ENCODE peak calls at places on chromosomes 2 and 18, in eight cellular contexts. A is tibial artery, K is foreskin fibroblast, V is OCI-LY7, F is endothelial cell, H is A549, U is cardiac fibroblast, C is upper lobe of right lung. P is an unnamed sample.

GRCh38 chr2:220147186-220147585 is 519.8 kb downstream of the SLC4A3 start:
- DNase-seq in A (no peak), K (peak), V (no peak), F (no peak), H (no peak), U (peak), C (no peak), P (no peak)

GRCh38 chr18:2657043-2657512 is 1.6 kb downstream of the SMCHD1 start:
- DNase-seq in A (no peak), K (no peak), V (no peak), F (no peak), H (no peak), U (peak), C (no peak), P (no peak)

GRCh38 chr18:7038330-7038846 is 79.2 kb downstream of the LAMA1 start:
- DNase-seq in A (peak), K (peak), V (peak), F (peak), H (peak), U (peak), C (peak), P (peak)

GRCh38 chr2:45851111-45851510 is 199.6 kb downstream of the PRKCE start:
- DNase-seq in A (no peak), K (no peak), V (no peak), F (no peak), H (no peak), U (no peak), C (no peak), P (no peak)

GRCh38 chr2:83873110-83873509 is 586.0 kb downstream of the SUCLG1 start:
- DNase-seq in A (no peak), K (no peak), V (no peak), F (no peak), H (no peak), U (no peak), C (no peak), P (no peak)

GRCh38 chr2:225270861-225271260 is 128.6 kb upstream of the NYAP2 start:
- DNase-seq in A (no peak), K (no peak), V (peak), F (no peak), H (peak), U (peak), C (no peak), P (no peak)

GRCh38 chr2:45890819-45891218 is 239.3 kb downstream of the PRKCE start:
- DNase-seq in A (no peak), K (no peak), V (no peak), F (no peak), H (no peak), U (no peak), C (no peak), P (no peak)

GRCh38 chr2:47499093-47499492 is 96.1 kb downstream of the MSH2 start:
- DNase-seq in A (peak), K (no peak), V (no peak), F (no peak), H (no peak), U (no peak), C (no peak), P (no peak)

GRCh38 chr2:7375901-7376300 is 458.7 kb downstream of the RNF144A start:
- DNase-seq in A (no peak), K (no peak), V (no peak), F (no peak), H (no peak), U (no peak), C (no peak), P (no peak)

GRCh38 chr18:36394486-36394885 is 97.0 kb downstream of the FHOD3 start:
- DNase-seq in A (no peak), K (no peak), V (no peak), F (no peak), H (no peak), U (no peak), C (no peak), P (no peak)

GRCh38 chr2:129801575-129801974 is 177.9 kb upstream of the RAB6C start:
- DNase-seq in A (no peak), K (peak), V (no peak), F (no peak), H (peak), U (peak), C (no peak), P (no peak)

GRCh38 chr18:35407871-35408481 is 30.8 kb upstream of the ZNF396 start:
- DNase-seq in A (no peak), K (peak), V (peak), F (peak), H (peak), U (peak), C (no peak), P (no peak)

GRCh38 chr2:64354857-64355680 is 98.9 kb upstream of the LGALSL start:
- DNase-seq in A (no peak), K (peak), V (no peak), F (no peak), H (peak), U (peak), C (no peak), P (no peak)

GRCh38 chr2:12702661-12703121 is 14.0 kb upstream of the TRIB2 start:
- DNase-seq in A (no peak), K (peak), V (no peak), F (no peak), H (no peak), U (peak), C (no peak), P (no peak)

GRCh38 chr2:207200136-207200535 is 34.4 kb upstream of the KLF7 start:
- DNase-seq in A (no peak), K (no peak), V (no peak), F (no peak), H (no peak), U (no peak), C (no peak), P (no peak)

GRCh38 chr2:9422321-9423099 is 818 bp downstream of the ITGB1BP1 start:
- DNase-seq in A (peak), K (no peak), V (peak), F (peak), H (peak), U (peak), C (no peak), P (no peak)

GRCh38 chr2:42810971-42811865 is 18.8 kb upstream of the HAAO start:
- DNase-seq in A (peak), K (peak), V (no peak), F (peak), H (no peak), U (peak), C (peak), P (peak)

GRCh38 chr2:79832540-79833234 is 319.8 kb downstream of the CTNNA2 start:
- DNase-seq in A (no peak), K (no peak), V (no peak), F (no peak), H (peak), U (no peak), C (no peak), P (no peak)

GRCh38 chr18:9431296-9431695 is 44.0 kb upstream of the RALBP1 start:
- DNase-seq in A (no peak), K (no peak), V (no peak), F (no peak), H (no peak), U (no peak), C (no peak), P (no peak)

GRCh38 chr2:237435844-237436590 is 22.1 kb upstream of the COL6A3 start:
- DNase-seq in A (no peak), K (no peak), V (no peak), F (no peak), H (peak), U (peak), C (no peak), P (no peak)

GRCh38 chr2:127707890-127708648 is 6.8 kb downstream of the SFT2D3 start:
- DNase-seq in A (no peak), K (no peak), V (no peak), F (no peak), H (no peak), U (no peak), C (no peak), P (no peak)

GRCh38 chr2:127704641-127705243 is 3.4 kb downstream of the SFT2D3 start:
- DNase-seq in A (peak), K (no peak), V (no peak), F (no peak), H (no peak), U (no peak), C (no peak), P (no peak)

GRCh38 chr2:127703282-127703681 is 2.0 kb downstream of the SFT2D3 start:
- DNase-seq in A (no peak), K (no peak), V (no peak), F (no peak), H (no peak), U (no peak), C (no peak), P (no peak)

GRCh38 chr2:127706215-127706990 is 5.1 kb downstream of the SFT2D3 start:
- DNase-seq in A (no peak), K (no peak), V (no peak), F (no peak), H (no peak), U (no peak), C (no peak), P (no peak)

DNA sequence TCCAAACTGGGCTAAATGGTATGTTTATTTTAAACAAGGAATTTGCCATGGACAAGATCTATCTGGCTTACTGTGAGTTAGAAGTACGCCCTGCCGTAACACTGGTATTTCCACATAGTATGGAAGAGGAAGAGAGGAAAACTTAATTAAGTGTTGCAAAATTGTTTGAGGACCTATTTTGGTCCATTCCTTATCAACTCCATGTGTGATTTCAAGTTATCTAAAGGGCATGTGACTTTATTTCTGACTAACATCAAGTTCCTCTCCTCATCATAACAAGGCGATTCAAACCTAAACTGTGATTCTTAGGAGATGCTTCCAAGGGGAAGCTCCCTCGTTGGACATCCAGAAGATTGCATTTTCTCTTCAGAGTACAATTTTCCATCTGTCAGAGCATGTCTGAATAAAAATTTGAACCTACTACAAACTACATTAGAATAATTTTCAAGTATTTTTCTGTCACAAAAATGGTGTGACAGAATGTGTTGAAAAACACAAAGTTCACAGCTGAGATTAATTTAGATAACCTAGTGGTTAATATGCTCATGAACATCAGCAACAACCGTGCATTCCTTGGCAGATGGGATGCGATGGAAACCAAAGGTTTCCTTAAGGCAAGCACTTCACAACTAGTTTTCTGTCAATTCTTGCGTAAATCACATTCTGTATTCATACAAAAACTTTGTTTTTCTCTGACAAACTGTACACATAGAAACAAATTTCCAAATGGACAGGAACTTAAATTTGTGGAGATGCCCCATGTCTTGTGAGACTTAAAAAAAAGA is 4.2 kb downstream of the SFT2D3 start:
- DNase-seq in A (no peak), K (peak), V (no peak), F (no peak), H (no peak), U (no peak), C (no peak), P (no peak)
- TF ChIP-seq CTCF in A (no peak), K (no peak), V (no peak), F (no peak), H (no peak), U (no peak), C (no peak), P (no peak)

GRCh38 chr2:216989335-216990129 is 129.7 kb upstream of the TNP1 start:
- DNase-seq in A (no peak), K (peak), V (no peak), F (no peak), H (peak), U (peak), C (no peak), P (no peak)
- TF ChIP-seq CTCF in A (no peak), K (peak), V (no peak), F (no peak), H (no peak), U (peak), C (no peak), P (no peak)

GRCh38 chr2:464562-465309 is 176.8 kb upstream of the ALKAL2 start:
- DNase-seq in A (no peak), K (no peak), V (peak), F (no peak), H (no peak), U (no peak), C (no peak), P (no peak)
- TF ChIP-seq CTCF in A (no peak), K (no peak), V (no peak), F (no peak), H (no peak), U (no peak), C (no peak), P (no peak)

GRCh38 chr2:168054657-168055056 is 192.7 kb downstream of the STK39 start:
- DNase-seq in A (no peak), K (no peak), V (no peak), F (no peak), H (no peak), U (no peak), C (no peak), P (no peak)

GRCh38 chr2:168047291-168047690 is 200.1 kb downstream of the STK39 start:
- DNase-seq in A (no peak), K (no peak), V (no peak), F (no peak), H (no peak), U (no peak), C (no peak), P (no peak)

GRCh38 chr2:168049609-168050008 is 197.8 kb downstream of the STK39 start:
- DNase-seq in A (no peak), K (no peak), V (no peak), F (no peak), H (no peak), U (no peak), C (no peak), P (no peak)

GRCh38 chr2:168053676-168054075 is 193.7 kb downstream of the STK39 start:
- DNase-seq in A (no peak), K (no peak), V (no peak), F (no peak), H (no peak), U (no peak), C (no peak), P (no peak)

DNA sequence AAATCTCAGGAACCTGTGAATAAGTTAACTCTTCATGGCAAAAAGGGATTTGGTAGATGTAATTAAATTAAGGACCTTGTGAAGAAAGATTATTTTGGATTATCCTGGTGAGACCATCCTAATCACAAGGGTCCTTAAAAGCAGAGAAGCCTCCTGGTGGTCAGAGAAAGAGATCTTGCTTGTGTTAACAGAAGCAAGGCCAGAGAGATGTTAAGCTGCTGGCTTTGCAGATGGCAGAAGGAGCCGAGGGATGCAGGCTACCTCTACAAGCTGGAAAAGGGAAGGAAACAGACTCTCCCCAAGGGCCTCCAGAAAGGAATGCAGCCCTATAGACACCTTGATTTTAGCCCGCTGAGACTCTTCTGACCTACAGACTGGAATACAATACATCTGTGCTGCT is 197.0 kb downstream of the STK39 start:
- DNase-seq in A (no peak), K (no peak), V (no peak), F (no peak), H (no peak), U (no peak), C (no peak), P (no peak)
- TF ChIP-seq CTCF in A (no peak), K (no peak), V (no peak), F (no peak), H (no peak), U (no peak), C (no peak), P (no peak)

GRCh38 chr2:49490710-49491109 is 336.4 kb upstream of the FSHR start:
- DNase-seq in A (no peak), K (no peak), V (peak), F (peak), H (peak), U (peak), C (no peak), P (no peak)
- TF ChIP-seq CTCF in A (no peak), K (peak), V (peak), F (peak), H (peak), U (peak), C (peak), P (peak)

DNA sequence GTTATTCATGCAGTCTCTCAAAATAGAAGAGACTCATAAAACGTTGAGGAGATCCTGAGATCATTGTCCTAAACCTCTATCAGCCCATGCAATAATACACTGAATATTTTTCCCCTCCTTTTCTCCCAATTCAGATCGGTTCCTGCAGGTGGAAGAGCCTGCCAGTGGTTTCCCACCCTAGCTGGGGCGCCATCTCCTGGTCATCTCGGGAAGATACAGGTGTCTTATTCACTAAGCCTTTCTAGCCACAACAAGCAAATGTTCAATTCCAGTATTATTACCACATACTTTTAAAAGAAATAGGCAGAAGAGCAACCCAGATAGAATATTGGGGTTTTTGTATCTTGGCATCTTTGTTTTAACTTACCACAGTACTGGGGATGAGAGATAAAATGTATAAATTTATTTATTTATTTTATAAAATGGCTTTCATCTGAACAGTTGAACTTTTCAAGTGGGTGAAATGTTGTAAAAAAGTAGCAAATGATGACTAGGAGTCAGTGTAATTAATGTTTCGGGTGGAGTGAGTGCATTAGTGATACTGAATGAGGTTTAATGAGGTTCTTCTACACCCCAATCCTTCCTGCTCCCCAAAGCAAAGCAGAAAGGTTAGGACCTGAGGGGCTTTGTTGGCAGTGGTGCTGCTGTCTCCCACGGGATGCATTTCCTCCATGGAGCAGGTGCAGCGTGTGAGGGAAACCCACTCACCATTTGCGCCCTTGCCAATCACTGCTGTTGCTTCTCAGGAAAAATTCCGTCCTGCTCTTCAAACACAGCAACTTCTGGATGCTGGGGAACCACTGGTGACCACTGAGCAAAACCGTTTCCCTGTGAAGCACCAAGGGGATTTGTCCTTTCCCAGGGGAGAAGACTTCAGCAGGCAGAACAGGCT is 147.1 kb upstream of the FHL2 start:
- DNase-seq in A (no peak), K (peak), V (peak), F (peak), H (peak), U (peak), C (no peak), P (peak)
- TF ChIP-seq CTCF in A (peak), K (peak), V (peak), F (peak), H (peak), U (peak), C (peak), P (peak)